ENCODE peak calls at places on chromosomes 16 and 17, in four cellular contexts. J, X, D and Q are unnamed samples.

GRCh38 chr17:17220529-17220928 is 14.4 kb upstream of the PLD6 start:
- DNase-seq in J (no peak), X (no peak), D (no peak), Q (no peak)

GRCh38 chr17:49496183-49496865 is 1.2 kb downstream of the NGFR start:
- DNase-seq in J (peak), X (peak), D (peak), Q (no peak)

GRCh38 chr17:7867881-7868329 is 10.1 kb downstream of the CYB5D1 start:
- DNase-seq in J (no peak), X (no peak), D (no peak), Q (no peak)

GRCh38 chr17:19672009-19672837 is 23.7 kb downstream of the ALDH3A2 start:
- DNase-seq in J (no peak), X (no peak), D (no peak), Q (no peak)

GRCh38 chr17:28151001-28151400 is 108.5 kb downstream of the NLK start:
- DNase-seq in J (no peak), X (peak), D (no peak), Q (no peak)

GRCh38 chr16:20114356-20114755 is 40.7 kb upstream of the GPR139 start:
- DNase-seq in J (no peak), X (no peak), D (no peak), Q (no peak)

GRCh38 chr17:49848739-49849138 is 870 bp upstream of the TAC4 start:
- DNase-seq in J (no peak), X (no peak), D (no peak), Q (no peak)

GRCh38 chr17:45269912-45270311 is 8.0 kb upstream of the SPATA32 start:
- DNase-seq in J (no peak), X (no peak), D (no peak), Q (no peak)

GRCh38 chr17:32912218-32912897 is 15.6 kb upstream of the TMEM98 start:
- DNase-seq in J (no peak), X (no peak), D (no peak), Q (no peak)

GRCh38 chr17:6208608-6209180 is 138.5 kb downstream of the WSCD1 start:
- DNase-seq in J (no peak), X (no peak), D (no peak), Q (no peak)

GRCh38 chr16:56190903-56191806 is at the start of gene GNAO1:
- DNase-seq in J (no peak), X (peak), D (no peak), Q (no peak)

GRCh38 chr17:47278561-47278960 is 24.9 kb downstream of the ITGB3 start:
- DNase-seq in J (no peak), X (no peak), D (no peak), Q (no peak)

GRCh38 chr17:78474631-78475146 is 96.2 kb downstream of the PGS1 start:
- DNase-seq in J (peak), X (no peak), D (no peak), Q (peak)

GRCh38 chr17:80720624-80721577 is 176.3 kb downstream of the RPTOR start:
- DNase-seq in J (no peak), X (no peak), D (peak), Q (no peak)

GRCh38 chr16:87604572-87605135 is 2.3 kb downstream of the JPH3 start:
- DNase-seq in J (no peak), X (no peak), D (no peak), Q (no peak)

GRCh38 chr17:74935585-74936469 is at the start of gene OTOP3:
- DNase-seq in J (no peak), X (no peak), D (no peak), Q (no peak)

GRCh38 chr16:57667526-57668258 is 414 bp upstream of the ADGRG3 start:
- DNase-seq in J (no peak), X (no peak), D (no peak), Q (no peak)

GRCh38 chr17:9959377-9959981 is 54.4 kb upstream of the RCVRN start:
- DNase-seq in J (peak), X (peak), D (no peak), Q (no peak)

GRCh38 chr17:67364847-67365761 is 1.3 kb downstream of the PSMD12 start:
- DNase-seq in J (no peak), X (no peak), D (no peak), Q (no peak)

GRCh38 chr16:990516-991291 is 9.1 kb downstream of the SOX8 start:
- DNase-seq in J (no peak), X (no peak), D (no peak), Q (no peak)

GRCh38 chr17:28751600-28752366 is 8.0 kb downstream of the TRAF4 start:
- DNase-seq in J (no peak), X (no peak), D (no peak), Q (no peak)

GRCh38 chr17:28745777-28746473 is 2.1 kb downstream of the TRAF4 start:
- DNase-seq in J (no peak), X (no peak), D (no peak), Q (no peak)

GRCh38 chr17:79051306-79051705 is 23.3 kb upstream of the ENGASE start:
- DNase-seq in J (no peak), X (no peak), D (no peak), Q (no peak)

GRCh38 chr16:49464877-49465504 is 91.4 kb downstream of the C16orf78 start:
- DNase-seq in J (no peak), X (peak), D (no peak), Q (no peak)

GRCh38 chr17:16251043-16251442 is 34.0 kb downstream of the PIGL start:
- DNase-seq in J (no peak), X (no peak), D (no peak), Q (no peak)

GRCh38 chr17:58401287-58401686 is 16.0 kb downstream of the RNF43 start:
- DNase-seq in J (no peak), X (no peak), D (no peak), Q (no peak)

GRCh38 chr16:57701759-57702371 is 7.3 kb downstream of the DRC7 start:
- DNase-seq in J (no peak), X (no peak), D (no peak), Q (no peak)

GRCh38 chr17:28811594-28812135 is 30.9 kb downstream of the FAM222B start:
- DNase-seq in J (no peak), X (peak), D (no peak), Q (no peak)

GRCh38 chr17:63116967-63117366 is 150.9 kb downstream of the TANC2 start:
- DNase-seq in J (no peak), X (peak), D (no peak), Q (no peak)

GRCh38 chr17:14919049-14919545 is 346.0 kb downstream of the PMP22 start:
- DNase-seq in J (no peak), X (no peak), D (no peak), Q (no peak)

GRCh38 chr17:45380046-45380765 is 52.5 kb downstream of the ARHGAP27 start:
- DNase-seq in J (no peak), X (no peak), D (no peak), Q (no peak)